ENCODE peak calls at places on chromosomes 13 and 19, in four cellular contexts. X is fibroblast of lung; O is heart left ventricle; A is CD8-positive, alpha-beta T cell. C is an unnamed sample. For H3K9me3, the result is how much of the 10 kb centered on the place peaks cover.

GRCh38 chr13:42894765-42895181 is 97.3 kb downstream of the EPSTI1 start:
- DNase-seq in X (peak), O (peak), A (no peak), C (no peak)

GRCh38 chr19:1907563-1908363 is 2.6 kb downstream of the ADAT3 start:
- DNase-seq in X (no peak), O (no peak), A (no peak), C (no peak)

GRCh38 chr13:84651288-84651687 is 769.0 kb upstream of the SLITRK1 start:
- DNase-seq in X (peak), O (peak), A (no peak), C (no peak)

GRCh38 chr13:35850569-35850968 is 280.6 kb downstream of the DCLK1 start:
- DNase-seq in X (no peak), O (no peak), A (no peak), C (no peak)

GRCh38 chr19:19026299-19026971 is 6.9 kb downstream of the SUGP2 start:
- DNase-seq in X (no peak), O (no peak), A (no peak), C (no peak)

GRCh38 chr19:6947745-6948144 is 60.4 kb downstream of the ADGRE1 start:
- DNase-seq in X (peak), O (no peak), A (no peak), C (peak)

GRCh38 chr13:33183431-33184130 is 102.0 kb downstream of the STARD13 start:
- DNase-seq in X (peak), O (no peak), A (no peak), C (no peak)

GRCh38 chr13:57740719-57741118 is 109.2 kb downstream of the PCDH17 start:
- DNase-seq in X (peak), O (peak), A (no peak), C (no peak)

GRCh38 chr13:87671031-87671823 is at the start of gene SLITRK5:
- DNase-seq in X (peak), O (peak), A (no peak), C (peak)

GRCh38 chr13:112203614-112204013 is 136.7 kb downstream of the SOX1 start:
- DNase-seq in X (no peak), O (no peak), A (no peak), C (no peak)

GRCh38 chr13:30829145-30829544 is 76.9 kb upstream of the MEDAG start:
- DNase-seq in X (peak), O (no peak), A (no peak), C (no peak)

GRCh38 chr13:97848886-97849285 is 104.6 kb upstream of the IPO5 start:
- DNase-seq in X (no peak), O (no peak), A (no peak), C (no peak)

GRCh38 chr19:33259532-33259931 is 33.9 kb upstream of the SLC7A10 start:
- DNase-seq in X (no peak), O (no peak), A (no peak), C (no peak)

GRCh38 chr13:36154567-36155231 is 23.5 kb upstream of the DCLK1 start:
- DNase-seq in X (peak), O (no peak), A (no peak), C (no peak)

GRCh38 chr19:40219721-40220276 is 1.6 kb upstream of the TTC9B start:
- DNase-seq in X (peak), O (no peak), A (no peak), C (no peak)

GRCh38 chr13:109567315-109567714 is 219.1 kb downstream of the IRS2 start:
- DNase-seq in X (no peak), O (no peak), A (no peak), C (no peak)

DNA sequence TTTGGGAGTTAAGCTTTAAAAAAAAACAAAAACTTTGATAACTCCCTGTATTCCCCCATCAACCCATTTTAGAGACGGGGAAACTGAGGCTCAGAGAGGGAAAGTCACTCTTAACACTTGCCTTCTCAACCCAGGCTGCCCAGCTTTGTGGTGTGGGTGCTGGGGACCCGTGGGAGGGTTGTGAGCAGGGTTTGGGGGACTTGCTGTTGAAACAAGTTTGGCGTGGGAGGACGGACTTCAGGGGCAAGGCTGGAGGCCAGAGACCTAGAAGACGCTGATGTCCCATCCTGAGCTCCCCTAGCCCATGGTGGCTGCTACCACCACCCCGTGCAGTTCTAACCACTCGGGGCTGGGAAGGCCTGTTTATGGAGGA is 747 bp upstream of the CACTIN start:
- DNase-seq in X (no peak), O (no peak), A (no peak), C (no peak)
- H3K27ac ChIP-seq in X (no peak), O (peak), A (peak), C (peak)

GRCh38 chr19:22806418-22806817 is 22.5 kb upstream of the ZNF99 start:
- DNase-seq in X (no peak), O (no peak), A (no peak), C (no peak)

GRCh38 chr19:22807061-22807835 is 23.3 kb upstream of the ZNF99 start:
- DNase-seq in X (no peak), O (no peak), A (no peak), C (no peak)
- H3K9me3 ChIP-seq in X (under half), O (under half), A (under half), C (under half)

GRCh38 chr13:27573265-27573664 is 47.1 kb downstream of the LNX2 start:
- DNase-seq in X (peak), O (no peak), A (no peak), C (no peak)
- H3K27ac ChIP-seq in X (no peak), O (no peak), A (no peak), C (no peak)

GRCh38 chr19:20858218-20858617 is 64.8 kb upstream of the ZNF85 start:
- DNase-seq in X (no peak), O (no peak), A (no peak), C (no peak)
- H3K9me3 ChIP-seq in X (under half), O (under half), A (under half), C (under half)